ENCODE peak calls at places on chromosomes 13 and 19, in six cellular contexts. R, Z, K, F, L and O are unnamed samples.

GRCh38 chr13:103055166-103055565 is 11.1 kb downstream of the SLC10A2 start:
- DNase-seq in R (no peak), Z (no peak), K (no peak), F (no peak), L (no peak), O (no peak)

GRCh38 chr19:22088541-22089144 is 36.4 kb downstream of the ZNF257 start:
- DNase-seq in R (no peak), Z (no peak), K (no peak), F (no peak), L (no peak), O (no peak)

GRCh38 chr13:99383946-99384345 is 76.7 kb upstream of the GPR183 start:
- DNase-seq in R (no peak), Z (no peak), K (no peak), F (no peak), L (no peak), O (no peak)

GRCh38 chr13:111467111-111467890 is 146.9 kb downstream of the TEX29 start:
- DNase-seq in R (no peak), Z (no peak), K (no peak), F (no peak), L (peak), O (no peak)

GRCh38 chr19:35673121-35673804 is 6.9 kb downstream of the UPK1A start:
- DNase-seq in R (peak), Z (peak), K (peak), F (no peak), L (no peak), O (no peak)

GRCh38 chr19:33953023-33953422 is 156.4 kb downstream of the KCTD15 start:
- DNase-seq in R (no peak), Z (no peak), K (no peak), F (peak), L (no peak), O (peak)

GRCh38 chr13:42964681-42965305 is 27.2 kb downstream of the EPSTI1 start:
- DNase-seq in R (no peak), Z (no peak), K (no peak), F (no peak), L (no peak), O (no peak)

GRCh38 chr13:98482476-98483444 is 94.1 kb downstream of the STK24 start:
- DNase-seq in R (no peak), Z (peak), K (peak), F (peak), L (peak), O (peak)

GRCh38 chr19:5131031-5131865 is 162.3 kb downstream of the KDM4B start:
- DNase-seq in R (peak), Z (no peak), K (no peak), F (no peak), L (no peak), O (peak)

GRCh38 chr13:88674841-88675240 is 1003.7 kb downstream of the SLITRK5 start:
- DNase-seq in R (no peak), Z (no peak), K (no peak), F (no peak), L (no peak), O (no peak)

GRCh38 chr19:45469132-45469834 is 1.5 kb downstream of the FOSB start:
- DNase-seq in R (peak), Z (no peak), K (peak), F (peak), L (peak), O (peak)
- TF ChIP-seq POLR2A in R (no peak), Z (no peak), K (peak), F (no peak), L (peak), O (peak)

DNA sequence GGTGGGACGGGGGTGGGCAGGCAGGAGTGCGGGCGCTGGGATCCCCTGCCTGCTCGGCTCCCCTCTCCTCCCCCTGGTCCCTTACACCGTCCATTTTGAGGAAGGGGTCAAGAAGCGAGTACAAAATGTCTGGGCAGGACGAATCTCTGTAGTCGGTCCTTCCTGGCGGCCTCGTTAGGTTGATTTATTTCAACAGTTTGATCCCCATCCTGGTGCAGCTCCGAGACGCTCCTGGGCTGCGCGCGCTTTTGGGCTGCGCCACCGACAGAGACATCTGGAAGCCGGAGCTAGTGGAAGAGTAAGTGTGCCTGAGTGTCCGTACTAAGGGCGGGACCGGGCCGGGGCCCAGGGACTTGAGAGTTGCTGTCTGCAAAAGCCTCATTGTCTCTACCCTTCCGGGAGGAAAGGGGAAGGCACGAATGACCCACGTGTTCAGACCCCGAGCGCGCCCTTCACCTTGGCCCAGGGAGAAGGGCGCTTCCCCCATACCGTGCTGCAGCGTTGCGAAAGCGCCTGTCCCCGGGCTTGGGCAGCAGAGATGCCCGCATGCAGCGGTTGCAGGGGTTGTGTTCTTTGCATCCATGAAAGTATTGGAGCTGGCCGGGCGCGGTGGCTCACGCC is 1.8 kb downstream of the ZNF114 start:
- DNase-seq in R (peak), Z (no peak), K (peak), F (peak), L (no peak), O (peak)
- TF ChIP-seq POLR2A in R (no peak), Z (no peak), K (no peak), F (no peak), L (no peak), O (peak)

GRCh38 chr19:3185482-3186376 is at the start of gene NCLN:
- DNase-seq in R (peak), Z (peak), K (peak), F (peak), L (peak), O (peak)
- TF ChIP-seq POLR2A in R (peak), Z (peak), K (peak), F (no peak), L (peak), O (peak)

GRCh38 chr13:44093607-44094583 is 214.2 kb downstream of the LACC1 start:
- DNase-seq in R (no peak), Z (no peak), K (no peak), F (no peak), L (no peak), O (no peak)
- TF ChIP-seq POLR2A in R (no peak), Z (no peak), K (no peak), F (no peak), L (no peak), O (no peak)

GRCh38 chr19:13732337-13732736 is 32.0 kb upstream of the MRI1 start:
- DNase-seq in R (no peak), Z (no peak), K (no peak), F (no peak), L (no peak), O (no peak)

GRCh38 chr19:13727798-13728197 is 36.5 kb upstream of the MRI1 start:
- DNase-seq in R (no peak), Z (no peak), K (no peak), F (no peak), L (no peak), O (no peak)

GRCh38 chr19:13734751-13735150 is 29.6 kb upstream of the MRI1 start:
- DNase-seq in R (no peak), Z (no peak), K (no peak), F (no peak), L (no peak), O (no peak)

GRCh38 chr19:13729859-13730258 is 34.5 kb upstream of the MRI1 start:
- DNase-seq in R (no peak), Z (no peak), K (no peak), F (no peak), L (no peak), O (peak)

DNA sequence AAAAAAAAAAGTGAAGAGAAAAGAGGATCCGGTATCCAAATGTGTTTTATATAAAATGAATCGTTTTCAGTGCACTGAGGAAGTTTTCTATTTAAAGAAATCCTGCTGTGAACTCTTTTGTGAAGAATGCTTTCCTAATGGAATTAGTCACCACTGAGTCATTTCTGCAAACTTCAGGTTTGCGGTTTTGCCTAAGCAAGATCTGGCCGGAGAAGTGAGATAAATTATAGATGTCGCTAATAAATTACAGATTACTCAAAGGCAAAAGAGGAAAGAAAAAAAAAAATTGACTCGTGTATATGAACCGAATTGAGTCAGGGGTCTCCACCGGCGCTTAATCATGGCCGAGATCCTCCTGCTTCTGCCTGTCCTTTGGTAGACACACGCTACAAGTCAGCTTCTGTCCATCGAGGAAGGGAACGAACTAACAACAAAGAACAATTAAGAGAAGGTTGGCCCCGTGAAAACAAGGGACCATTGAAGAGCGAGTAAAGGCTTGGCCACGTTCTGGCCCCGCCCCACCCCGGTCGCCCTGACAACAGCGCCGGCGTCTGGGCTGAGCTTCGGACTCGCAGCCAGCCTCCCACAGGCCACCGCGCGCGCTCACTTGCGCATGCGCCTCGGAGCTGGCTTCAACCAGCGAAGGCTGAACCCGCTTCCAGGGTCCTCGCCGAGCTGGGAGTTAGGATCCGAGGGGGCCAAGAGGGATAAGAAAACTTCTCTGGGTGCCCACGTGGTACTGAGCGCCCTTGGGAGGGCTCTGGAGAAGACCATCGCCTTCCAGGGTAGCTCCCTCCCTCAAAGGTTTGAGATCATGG is 33.0 kb upstream of the MRI1 start:
- DNase-seq in R (peak), Z (peak), K (peak), F (peak), L (peak), O (peak)
- TF ChIP-seq POLR2A in R (no peak), Z (peak), K (no peak), F (no peak), L (peak), O (peak)

GRCh38 chr19:6736169-6736916 is 1.0 kb downstream of the GPR108 start:
- DNase-seq in R (peak), Z (peak), K (peak), F (peak), L (peak), O (peak)
- TF ChIP-seq POLR2A in R (no peak), Z (no peak), K (peak), F (no peak), L (peak), O (peak)

DNA sequence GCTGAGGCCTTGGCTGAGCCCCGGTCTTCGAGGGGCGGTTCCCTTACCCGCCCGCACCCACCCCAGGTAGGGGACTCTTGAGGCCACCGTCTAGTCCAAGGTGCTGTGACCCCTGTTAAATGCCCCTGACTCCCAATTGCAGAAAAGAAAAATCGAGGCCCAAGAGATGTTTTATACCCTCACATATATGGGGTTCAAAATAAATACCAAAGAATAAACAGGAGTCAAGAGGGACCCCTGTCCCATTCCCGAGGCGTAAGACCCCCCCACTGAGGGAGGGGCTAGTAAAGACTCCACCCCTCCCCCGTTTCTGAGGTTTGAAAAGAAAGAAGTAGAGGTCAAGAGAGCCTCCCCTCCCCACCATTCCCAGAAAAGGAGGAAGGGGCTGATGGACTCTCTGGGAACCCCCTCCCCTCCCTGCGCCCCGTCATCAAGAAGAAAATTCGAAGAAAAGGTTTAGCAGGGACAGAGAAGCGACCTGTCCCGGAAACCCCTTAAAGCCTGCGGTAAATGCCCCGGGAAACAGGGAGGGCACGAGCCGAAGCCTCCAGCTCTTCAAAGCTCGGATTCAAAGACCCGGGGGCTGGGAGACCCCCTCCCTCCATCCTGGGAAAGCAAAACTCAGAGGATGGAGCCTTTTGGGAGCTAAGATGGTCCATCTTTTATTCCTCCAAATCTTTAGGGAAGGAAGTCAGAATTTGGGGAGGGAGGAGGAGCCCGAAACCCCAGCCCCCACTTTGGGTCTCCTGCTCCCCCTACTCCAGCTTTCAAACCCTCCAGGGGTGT is 745 bp upstream of the RAB3A start:
- DNase-seq in R (peak), Z (no peak), K (no peak), F (no peak), L (peak), O (no peak)
- TF ChIP-seq POLR2A in R (no peak), Z (no peak), K (no peak), F (peak), L (peak), O (no peak)

DNA sequence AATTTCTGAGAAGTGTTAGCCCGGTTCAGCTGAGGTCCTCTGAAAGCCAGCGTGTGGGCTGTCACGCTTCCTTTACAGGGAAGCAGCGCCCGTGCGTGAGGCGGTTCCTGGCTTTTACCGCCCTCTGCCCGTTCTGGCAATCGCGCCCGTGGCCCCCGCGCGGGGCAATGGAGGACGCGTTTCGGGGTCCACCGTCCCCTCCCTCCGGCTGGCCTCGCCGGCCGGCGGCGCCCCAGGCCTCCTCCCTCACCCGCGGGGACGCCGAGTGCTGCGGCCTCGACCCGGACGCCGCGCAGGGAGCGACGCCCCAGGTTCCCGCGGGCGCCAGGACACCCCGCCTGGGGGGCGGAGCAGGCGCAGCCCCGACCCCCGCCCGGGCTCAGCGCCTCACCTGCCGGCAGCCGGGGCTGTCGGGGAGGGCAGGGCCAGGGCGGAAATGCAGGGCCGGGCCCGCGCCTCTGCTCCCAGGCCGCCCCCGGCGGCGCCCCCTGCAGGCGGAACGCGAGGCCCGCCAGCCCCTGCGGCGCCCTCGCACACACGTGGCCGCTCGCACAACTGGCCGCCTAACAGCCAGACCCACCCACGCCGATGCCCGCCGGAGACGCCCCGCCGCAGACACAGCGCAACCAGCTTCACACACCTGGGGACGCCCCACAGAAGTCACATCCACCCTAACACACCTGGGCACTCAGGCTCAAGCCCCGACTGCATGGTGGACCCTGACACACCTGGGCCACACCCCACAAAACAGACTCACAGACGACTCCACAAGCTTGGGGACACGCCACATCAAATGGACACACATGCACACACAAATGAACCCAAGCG is at the start of gene GGACT:
- DNase-seq in R (peak), Z (peak), K (peak), F (peak), L (peak), O (peak)
- TF ChIP-seq POLR2A in R (no peak), Z (peak), K (peak), F (no peak), L (no peak), O (peak)

GRCh38 chr19:51365211-51366049 is 758 bp downstream of the ETFB start:
- DNase-seq in R (no peak), Z (no peak), K (peak), F (no peak), L (no peak), O (peak)
- TF ChIP-seq POLR2A in R (no peak), Z (no peak), K (no peak), F (no peak), L (peak), O (no peak)